ENCODE peak calls at places on chromosomes 7 and 10, in seven cellular contexts. One of them, this sample, is unnamed.

GRCh38 chr7:604038-604883 is 84.6 kb upstream of the PDGFA start:
- DNase-seq in IMR-90: peak
- DNase-seq in left ventricle myocardium inferior: peak
- DNase-seq in WERI-Rb-1: no peak
- DNase-seq in uterus: peak
- DNase-seq in GM12865: peak
- DNase-seq in mammary epithelial cell: no peak
- DNase-seq in this sample: peak

GRCh38 chr7:431658-432111 is 88.0 kb downstream of the PDGFA start:
- DNase-seq in GM12865: no peak
- DNase-seq in WERI-Rb-1: no peak
- DNase-seq in uterus: no peak
- DNase-seq in left ventricle myocardium inferior: no peak
- DNase-seq in IMR-90: no peak
- DNase-seq in mammary epithelial cell: no peak
- DNase-seq in this sample: no peak

GRCh38 chr7:75638607-75639070 is 100.1 kb downstream of the HIP1 start:
- DNase-seq in IMR-90: peak
- DNase-seq in left ventricle myocardium inferior: peak
- DNase-seq in WERI-Rb-1: peak
- DNase-seq in uterus: peak
- DNase-seq in mammary epithelial cell: peak
- DNase-seq in GM12865: no peak
- DNase-seq in this sample: no peak

GRCh38 chr7:30396379-30396778 is 82.2 kb downstream of the NOD1 start:
- DNase-seq in GM12865: no peak
- DNase-seq in left ventricle myocardium inferior: no peak
- DNase-seq in IMR-90: no peak
- DNase-seq in WERI-Rb-1: no peak
- DNase-seq in uterus: no peak
- DNase-seq in mammary epithelial cell: no peak
- DNase-seq in this sample: no peak

GRCh38 chr7:76514926-76515325 is 4.6 kb downstream of the UPK3B start:
- DNase-seq in mammary epithelial cell: no peak
- DNase-seq in GM12865: no peak
- DNase-seq in uterus: no peak
- DNase-seq in WERI-Rb-1: no peak
- DNase-seq in IMR-90: no peak
- DNase-seq in left ventricle myocardium inferior: no peak
- DNase-seq in this sample: no peak

GRCh38 chr10:105068497-105068896 is 427.4 kb downstream of the SORCS3 start:
- DNase-seq in GM12865: no peak
- DNase-seq in uterus: no peak
- DNase-seq in WERI-Rb-1: no peak
- DNase-seq in mammary epithelial cell: peak
- DNase-seq in IMR-90: no peak
- DNase-seq in left ventricle myocardium inferior: no peak
- DNase-seq in this sample: no peak

GRCh38 chr7:137538361-137538762 is 194.8 kb upstream of the PTN start:
- DNase-seq in mammary epithelial cell: peak
- DNase-seq in uterus: no peak
- DNase-seq in GM12865: no peak
- DNase-seq in left ventricle myocardium inferior: no peak
- DNase-seq in IMR-90: peak
- DNase-seq in WERI-Rb-1: no peak
- DNase-seq in this sample: no peak

GRCh38 chr10:103843045-103843444 is 12.3 kb downstream of the SH3PXD2A start:
- DNase-seq in uterus: no peak
- DNase-seq in mammary epithelial cell: no peak
- DNase-seq in IMR-90: no peak
- DNase-seq in GM12865: no peak
- DNase-seq in WERI-Rb-1: no peak
- DNase-seq in left ventricle myocardium inferior: no peak
- DNase-seq in this sample: no peak

GRCh38 chr10:14429043-14429713 is 98.5 kb upstream of the FRMD4A start:
- DNase-seq in IMR-90: no peak
- DNase-seq in mammary epithelial cell: no peak
- DNase-seq in WERI-Rb-1: no peak
- DNase-seq in uterus: no peak
- DNase-seq in GM12865: no peak
- DNase-seq in left ventricle myocardium inferior: no peak
- DNase-seq in this sample: no peak

GRCh38 chr10:86043236-86043635 is 323.4 kb downstream of the GRID1 start:
- DNase-seq in uterus: no peak
- DNase-seq in left ventricle myocardium inferior: no peak
- DNase-seq in mammary epithelial cell: no peak
- DNase-seq in IMR-90: no peak
- DNase-seq in GM12865: no peak
- DNase-seq in WERI-Rb-1: no peak
- DNase-seq in this sample: no peak

DNA sequence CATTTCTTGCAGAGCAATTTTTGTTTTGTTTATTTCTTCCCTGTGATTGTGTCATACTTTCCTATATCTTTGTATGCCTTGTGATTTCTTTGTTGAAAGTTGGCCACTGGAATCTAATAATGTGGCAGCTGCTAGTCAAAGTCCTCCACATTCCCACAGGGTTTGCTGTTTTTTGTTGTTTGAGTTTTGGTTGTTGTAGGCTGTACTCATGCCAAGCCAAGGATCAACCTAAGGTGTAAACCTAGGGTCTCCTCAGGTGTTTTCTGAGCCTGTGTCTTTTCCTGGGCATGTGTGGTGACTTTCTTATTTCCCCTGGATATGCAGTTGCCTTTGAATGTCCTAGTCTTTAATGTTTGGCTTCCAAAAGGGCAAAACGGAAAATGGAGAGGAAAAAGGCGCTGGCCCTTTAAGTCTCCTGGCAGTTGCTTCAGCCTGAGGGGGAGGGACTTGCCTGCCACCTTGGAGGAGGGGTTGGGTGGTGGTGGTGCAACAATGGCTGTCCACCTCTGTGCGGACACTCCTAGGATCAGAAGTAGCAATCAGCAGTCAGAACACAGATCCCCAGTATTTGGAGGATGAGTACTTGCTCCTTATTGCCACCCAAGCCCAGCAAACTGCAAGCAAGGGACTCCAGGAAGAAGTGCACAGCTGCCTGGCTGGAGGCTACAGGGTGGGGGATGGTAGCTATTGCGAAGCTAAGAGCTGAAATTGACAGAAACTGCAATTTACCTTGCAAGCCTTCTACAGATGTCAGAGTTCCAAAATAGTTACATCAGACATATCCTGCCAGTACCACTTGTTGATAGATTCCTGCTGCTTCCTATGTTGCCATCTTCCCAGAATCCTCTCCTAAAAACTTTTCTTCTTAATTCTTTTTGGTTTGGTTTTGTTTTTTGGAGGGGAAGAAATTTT is 5.6 kb upstream of the ZNF518A start:
- DNase-seq in uterus: no peak
- DNase-seq in IMR-90: peak
- DNase-seq in mammary epithelial cell: peak
- DNase-seq in left ventricle myocardium inferior: no peak
- DNase-seq in GM12865: no peak
- DNase-seq in WERI-Rb-1: peak
- DNase-seq in this sample: no peak
- H3K4me3 ChIP-seq in uterus: no peak
- H3K4me3 ChIP-seq in IMR-90: peak
- H3K4me3 ChIP-seq in mammary epithelial cell: peak
- H3K4me3 ChIP-seq in left ventricle myocardium inferior: peak
- H3K4me3 ChIP-seq in GM12865: no peak
- H3K4me3 ChIP-seq in WERI-Rb-1: no peak
- H3K4me3 ChIP-seq in this sample: no peak

GRCh38 chr7:140639366-140640053 is 1.1 kb downstream of the DENND2A start:
- DNase-seq in mammary epithelial cell: no peak
- DNase-seq in IMR-90: peak
- DNase-seq in GM12865: no peak
- DNase-seq in left ventricle myocardium inferior: no peak
- DNase-seq in uterus: peak
- DNase-seq in WERI-Rb-1: peak
- DNase-seq in this sample: no peak

GRCh38 chr7:140638311-140638791 is 2.3 kb downstream of the DENND2A start:
- DNase-seq in IMR-90: peak
- DNase-seq in left ventricle myocardium inferior: no peak
- DNase-seq in mammary epithelial cell: no peak
- DNase-seq in uterus: peak
- DNase-seq in WERI-Rb-1: peak
- DNase-seq in GM12865: no peak
- DNase-seq in this sample: no peak

GRCh38 chr7:140640727-140641531 is at the start of gene DENND2A:
- DNase-seq in mammary epithelial cell: no peak
- DNase-seq in uterus: peak
- DNase-seq in GM12865: no peak
- DNase-seq in left ventricle myocardium inferior: peak
- DNase-seq in IMR-90: peak
- DNase-seq in WERI-Rb-1: peak
- DNase-seq in this sample: no peak

GRCh38 chr7:140641532-140642191 is 1.0 kb upstream of the DENND2A start:
- DNase-seq in IMR-90: no peak
- DNase-seq in mammary epithelial cell: no peak
- DNase-seq in GM12865: no peak
- DNase-seq in uterus: no peak
- DNase-seq in WERI-Rb-1: peak
- DNase-seq in left ventricle myocardium inferior: no peak
- DNase-seq in this sample: no peak

DNA sequence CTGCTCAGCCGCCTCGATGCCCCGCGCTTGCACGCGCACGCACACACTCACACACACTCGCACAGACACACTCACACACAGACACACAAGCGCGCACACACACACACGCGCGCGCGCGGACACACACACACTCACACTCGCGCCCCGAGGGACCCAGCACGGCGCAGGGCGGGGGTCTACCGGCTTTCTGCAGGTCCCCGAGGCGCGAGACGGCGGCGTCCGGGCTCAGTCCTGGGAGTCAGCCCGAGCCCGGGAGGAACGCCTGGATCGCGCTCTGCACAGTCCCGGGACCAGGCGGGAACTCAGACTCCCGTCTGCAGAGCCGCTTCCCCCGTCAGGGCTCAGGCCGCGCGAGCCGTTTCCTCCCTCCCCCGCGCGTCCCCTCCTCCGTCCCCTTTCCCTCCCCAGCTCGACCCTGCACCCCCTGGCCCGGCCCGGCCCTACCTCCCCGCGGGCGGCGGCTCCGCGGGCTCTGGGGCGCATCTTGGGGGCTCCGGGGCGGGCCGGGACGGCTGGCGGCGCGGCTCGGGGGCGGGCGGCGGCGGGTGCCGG is 477 bp downstream of the DENND2A start:
- DNase-seq in uterus: peak
- DNase-seq in WERI-Rb-1: peak
- DNase-seq in GM12865: no peak
- DNase-seq in mammary epithelial cell: no peak
- DNase-seq in left ventricle myocardium inferior: peak
- DNase-seq in IMR-90: peak
- DNase-seq in this sample: no peak
- H3K4me3 ChIP-seq in uterus: peak
- H3K4me3 ChIP-seq in WERI-Rb-1: peak
- H3K4me3 ChIP-seq in GM12865: no peak
- H3K4me3 ChIP-seq in mammary epithelial cell: peak
- H3K4me3 ChIP-seq in left ventricle myocardium inferior: peak
- H3K4me3 ChIP-seq in IMR-90: peak
- H3K4me3 ChIP-seq in this sample: no peak

DNA sequence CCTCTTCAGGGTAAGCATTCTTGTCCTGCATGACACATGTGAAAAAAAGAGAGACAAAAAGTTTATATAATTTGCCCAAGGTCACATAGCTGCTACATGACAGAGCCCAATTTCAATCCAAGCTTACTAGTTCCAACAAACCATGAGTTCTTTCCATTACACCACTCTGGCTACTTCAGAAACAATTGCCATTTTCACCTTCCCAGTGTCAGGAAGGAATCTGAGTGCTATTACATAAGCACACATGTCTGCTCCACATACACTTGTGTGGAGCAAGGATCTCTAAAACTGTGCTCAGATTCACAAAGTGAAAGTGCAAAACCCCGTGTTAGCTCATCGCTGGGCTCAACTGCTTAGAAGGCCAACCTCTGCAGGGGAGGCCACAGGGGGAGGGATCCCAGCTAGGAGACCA is 356.2 kb upstream of the NFE2L3 start:
- DNase-seq in mammary epithelial cell: no peak
- DNase-seq in WERI-Rb-1: no peak
- DNase-seq in GM12865: peak
- DNase-seq in left ventricle myocardium inferior: no peak
- DNase-seq in IMR-90: peak
- DNase-seq in uterus: no peak
- DNase-seq in this sample: no peak
- H3K4me3 ChIP-seq in mammary epithelial cell: no peak
- H3K4me3 ChIP-seq in WERI-Rb-1: no peak
- H3K4me3 ChIP-seq in GM12865: no peak
- H3K4me3 ChIP-seq in left ventricle myocardium inferior: no peak
- H3K4me3 ChIP-seq in IMR-90: peak
- H3K4me3 ChIP-seq in uterus: no peak
- H3K4me3 ChIP-seq in this sample: no peak

GRCh38 chr7:55132890-55133551 is 114.2 kb downstream of the EGFR start:
- DNase-seq in GM12865: no peak
- DNase-seq in IMR-90: peak
- DNase-seq in mammary epithelial cell: peak
- DNase-seq in uterus: peak
- DNase-seq in left ventricle myocardium inferior: no peak
- DNase-seq in WERI-Rb-1: no peak
- DNase-seq in this sample: no peak

GRCh38 chr7:55132550-55132889 is 113.7 kb downstream of the EGFR start:
- DNase-seq in mammary epithelial cell: no peak
- DNase-seq in IMR-90: no peak
- DNase-seq in uterus: no peak
- DNase-seq in left ventricle myocardium inferior: no peak
- DNase-seq in GM12865: no peak
- DNase-seq in WERI-Rb-1: no peak
- DNase-seq in this sample: no peak

GRCh38 chr7:55135462-55135861 is 116.6 kb downstream of the EGFR start:
- DNase-seq in uterus: no peak
- DNase-seq in mammary epithelial cell: no peak
- DNase-seq in left ventricle myocardium inferior: no peak
- DNase-seq in GM12865: no peak
- DNase-seq in WERI-Rb-1: no peak
- DNase-seq in IMR-90: no peak
- DNase-seq in this sample: no peak

GRCh38 chr7:55134786-55135185 is 116.0 kb downstream of the EGFR start:
- DNase-seq in mammary epithelial cell: no peak
- DNase-seq in IMR-90: peak
- DNase-seq in left ventricle myocardium inferior: no peak
- DNase-seq in GM12865: no peak
- DNase-seq in WERI-Rb-1: no peak
- DNase-seq in uterus: no peak
- DNase-seq in this sample: no peak

DNA sequence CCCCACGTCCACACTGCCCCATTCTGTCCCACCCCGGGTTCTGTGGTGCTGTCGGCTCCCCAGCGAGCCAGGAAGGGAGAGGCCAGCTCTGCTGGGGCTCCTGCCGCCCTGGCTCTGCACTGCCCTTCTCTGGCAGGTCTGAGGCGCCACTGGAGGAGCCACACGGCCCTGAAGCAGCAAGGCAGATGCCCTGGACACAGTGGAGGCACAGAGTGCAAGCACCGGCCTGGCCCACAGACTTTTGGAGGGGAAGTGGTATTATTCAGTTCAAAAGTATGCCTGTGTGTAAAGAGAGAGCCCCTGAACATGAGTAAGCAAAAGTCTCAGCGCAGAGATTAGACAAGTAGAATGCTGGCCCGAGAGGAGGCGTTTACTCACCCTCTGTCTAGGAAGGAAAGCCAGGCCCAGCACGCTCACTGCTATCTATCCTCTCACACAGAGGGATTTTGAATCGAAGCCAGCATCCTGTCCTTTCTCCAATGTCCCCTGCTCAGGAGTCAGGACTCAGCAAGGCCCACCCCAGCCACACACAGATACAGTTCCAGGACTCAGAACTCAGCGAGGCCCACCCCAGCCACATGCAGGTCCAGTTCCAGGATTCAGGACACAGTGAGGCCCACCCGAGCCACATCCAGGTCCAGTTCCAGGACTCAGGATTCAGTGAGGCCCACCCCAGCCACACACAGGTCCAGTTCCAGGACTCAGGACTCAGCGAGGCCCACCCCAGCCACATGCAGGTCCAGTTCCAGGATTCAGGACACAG is 115.0 kb downstream of the EGFR start:
- DNase-seq in GM12865: no peak
- DNase-seq in mammary epithelial cell: peak
- DNase-seq in IMR-90: peak
- DNase-seq in left ventricle myocardium inferior: peak
- DNase-seq in WERI-Rb-1: no peak
- DNase-seq in uterus: no peak
- DNase-seq in this sample: no peak
- H3K4me3 ChIP-seq in GM12865: no peak
- H3K4me3 ChIP-seq in mammary epithelial cell: no peak
- H3K4me3 ChIP-seq in IMR-90: no peak
- H3K4me3 ChIP-seq in left ventricle myocardium inferior: no peak
- H3K4me3 ChIP-seq in WERI-Rb-1: no peak
- H3K4me3 ChIP-seq in uterus: no peak
- H3K4me3 ChIP-seq in this sample: no peak

This sample was measured in CD8-positive, alpha-beta memory T cell.